ENCODE peak calls at places on chromosomes 1 and 21, in six cellular contexts. V is left ventricle myocardium inferior, E is A549, X is astrocyte of the spinal cord, P is fibroblast of lung, W is stomach. U is an unnamed sample.

GRCh38 chr1:98325646-98326441 is 335.7 kb upstream of the SNX7 start:
- DNase-seq in V (peak), E (peak), X (peak), P (peak), W (peak), U (peak)

GRCh38 chr1:59664167-59664566 is 150.6 kb upstream of the HOOK1 start:
- DNase-seq in V (no peak), E (no peak), X (no peak), P (no peak), W (no peak), U (no peak)

GRCh38 chr1:109639841-109640184 is 16.1 kb upstream of the GSTM4 start:
- DNase-seq in V (no peak), E (no peak), X (no peak), P (no peak), W (no peak), U (no peak)

GRCh38 chr1:244028701-244029100 is 22.4 kb upstream of the ZBTB18 start:
- DNase-seq in V (no peak), E (no peak), X (no peak), P (no peak), W (no peak), U (no peak)

GRCh38 chr1:21340230-21340564 is 49.9 kb upstream of the ECE1 start:
- DNase-seq in V (no peak), E (no peak), X (no peak), P (no peak), W (peak), U (no peak)

GRCh38 chr1:12345350-12346217 is 115.8 kb downstream of the VPS13D start:
- DNase-seq in V (no peak), E (no peak), X (no peak), P (no peak), W (no peak), U (no peak)

GRCh38 chr1:244347942-244348341 is 103.8 kb downstream of the ADSS2 start:
- DNase-seq in V (no peak), E (no peak), X (no peak), P (no peak), W (no peak), U (peak)

GRCh38 chr21:20086508-20086907 is 911.7 kb upstream of the NCAM2 start:
- DNase-seq in V (no peak), E (no peak), X (no peak), P (no peak), W (no peak), U (no peak)

GRCh38 chr21:46182548-46183336 is 1.5 kb downstream of the SPATC1L start:
- DNase-seq in V (peak), E (no peak), X (no peak), P (no peak), W (no peak), U (no peak)

GRCh38 chr1:110123224-110123623 is 11.0 kb downstream of the UBL4B start:
- DNase-seq in V (no peak), E (no peak), X (no peak), P (no peak), W (no peak), U (no peak)

GRCh38 chr21:35399706-35400105 is 350.6 kb upstream of the RUNX1 start:
- DNase-seq in V (no peak), E (no peak), X (no peak), P (no peak), W (no peak), U (no peak)

GRCh38 chr1:193727850-193728249 is 541.4 kb upstream of the B3GALT2 start:
- DNase-seq in V (no peak), E (no peak), X (no peak), P (no peak), W (no peak), U (no peak)

GRCh38 chr1:117106478-117106877 is 15.1 kb downstream of the TRIM45 start:
- DNase-seq in V (no peak), E (no peak), X (no peak), P (no peak), W (no peak), U (peak)

GRCh38 chr1:151860504-151861187 is 7.1 kb upstream of the THEM5 start:
- DNase-seq in V (no peak), E (no peak), X (no peak), P (no peak), W (no peak), U (no peak)

GRCh38 chr21:32331444-32332305 is 33.0 kb downstream of the MRAP start:
- DNase-seq in V (no peak), E (no peak), X (no peak), P (no peak), W (no peak), U (no peak)

DNA sequence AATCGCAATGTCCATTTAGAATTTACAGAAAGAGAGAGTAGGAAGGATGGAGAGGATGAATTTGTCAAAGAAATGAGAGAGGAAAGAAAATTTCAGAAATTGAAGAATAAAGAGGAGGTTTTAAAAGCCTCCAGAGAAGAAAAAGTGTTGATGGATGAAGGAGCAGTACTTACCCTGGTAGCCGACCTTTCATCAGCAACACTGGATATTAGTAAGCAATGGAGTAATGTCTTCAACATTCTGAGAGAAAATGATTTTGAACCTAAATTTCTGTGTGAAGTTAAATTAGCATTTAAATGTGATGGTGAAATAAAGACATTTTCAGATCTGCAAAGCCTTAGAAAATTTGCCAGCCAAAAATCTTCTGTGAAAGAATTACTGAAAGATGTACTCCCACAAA is 12.5 kb downstream of the L1TD1 start:
- DNase-seq in V (no peak), E (no peak), X (no peak), P (no peak), W (no peak), U (no peak)
- TF ChIP-seq CTCF in V (no peak), E (no peak), X (no peak), P (no peak), W (no peak), U (no peak)

GRCh38 chr1:1358433-1359201 is at the start of gene MXRA8:
- DNase-seq in V (peak), E (no peak), X (peak), P (peak), W (no peak), U (peak)
- H3K4me3 ChIP-seq in V (peak), E (no peak), X (peak), P (peak), W (peak), U (peak)

GRCh38 chr1:91098299-91098901 is 76.6 kb upstream of the ZNF644 start:
- DNase-seq in V (no peak), E (no peak), X (no peak), P (no peak), W (no peak), U (no peak)
- TF ChIP-seq CTCF in V (no peak), E (no peak), X (no peak), P (no peak), W (no peak), U (no peak)

GRCh38 chr1:54883349-54884102 is 3.5 kb downstream of the DHCR24 start:
- DNase-seq in V (no peak), E (no peak), X (no peak), P (peak), W (no peak), U (peak)
- H3K4me3 ChIP-seq in V (no peak), E (no peak), X (no peak), P (peak), W (no peak), U (peak)

DNA sequence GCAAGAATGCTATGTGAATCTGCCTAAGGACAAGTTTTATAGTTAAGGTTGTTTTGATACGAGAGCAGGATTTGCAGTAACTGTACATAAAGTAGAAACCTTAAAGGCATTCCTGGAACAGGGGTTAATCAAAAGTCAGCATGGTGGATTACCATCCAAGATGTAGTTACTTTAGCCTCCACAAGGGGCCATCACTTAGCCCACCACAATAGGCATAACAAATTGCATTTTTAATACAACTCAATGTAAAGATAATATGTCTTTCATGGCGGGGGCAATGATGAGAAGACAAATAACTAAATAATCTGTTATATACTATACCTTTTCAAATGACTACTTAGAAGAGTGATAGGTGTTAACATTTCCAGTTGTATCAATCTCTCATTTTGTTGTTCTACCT is 611.2 kb upstream of the ADGRL4 start:
- DNase-seq in V (no peak), E (no peak), X (no peak), P (no peak), W (no peak), U (peak)
- TF ChIP-seq CTCF in V (peak), E (no peak), X (peak), P (peak), W (no peak), U (peak)

DNA sequence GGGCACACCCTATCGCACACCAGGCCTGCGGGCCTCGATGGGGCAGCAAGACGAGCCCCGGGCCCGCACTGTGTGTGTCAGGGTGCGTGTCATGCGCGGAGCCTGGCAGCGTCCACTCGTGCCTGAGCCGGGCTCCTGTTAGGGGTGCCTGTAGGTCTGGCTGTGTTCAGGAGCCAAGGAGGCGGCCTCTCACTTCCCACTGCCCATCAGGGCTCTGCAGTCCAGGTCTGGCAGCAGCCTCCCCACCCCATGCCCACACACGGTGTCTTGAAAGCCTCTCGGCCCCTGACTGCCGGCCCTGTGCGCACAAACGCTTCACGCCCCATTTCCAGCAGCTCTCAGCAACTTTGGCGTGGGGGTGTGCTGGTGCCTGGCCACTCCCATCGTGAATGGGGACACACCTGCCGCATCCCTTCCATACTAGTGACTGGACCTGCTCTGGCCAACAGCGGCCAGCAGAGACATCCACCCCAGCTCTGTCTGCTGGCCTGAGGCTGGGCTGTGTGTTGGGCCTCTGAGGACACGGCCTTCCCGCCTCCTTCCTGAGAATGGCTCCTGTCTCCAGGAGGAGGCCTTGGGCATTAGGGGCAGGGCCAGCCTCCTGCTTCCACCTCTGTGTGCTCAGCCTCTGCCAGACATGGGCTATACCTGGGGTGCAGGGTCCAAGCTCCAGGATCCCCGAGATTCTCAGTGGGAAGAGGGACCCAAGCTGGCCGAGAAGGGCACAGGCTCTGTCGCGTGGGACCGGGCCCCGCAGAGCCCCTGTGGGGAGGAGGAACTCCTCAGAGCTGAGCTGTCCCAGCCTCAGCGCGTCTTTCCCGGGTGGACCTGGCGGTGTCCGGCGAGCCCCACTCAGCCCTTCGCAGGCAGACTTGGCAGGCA is 41.8 kb upstream of the ACTRT2 start:
- DNase-seq in V (peak), E (no peak), X (no peak), P (no peak), W (peak), U (no peak)
- H3K4me3 ChIP-seq in V (no peak), E (no peak), X (no peak), P (no peak), W (no peak), U (no peak)